ENCODE peak calls at places on chromosome 13, in seven cellular contexts. C, N, O, Z, S, F and V are unnamed samples.

GRCh38 chr13:100234006-100234405 is 145.1 kb downstream of the PCCA start:
- DNase-seq in C (no peak), N (peak; percentile 52), O (no peak), Z (no peak), S (no peak), F (no peak), V (no peak)

GRCh38 chr13:25701304-25701703 is 329.5 kb downstream of the ATP8A2 start:
- DNase-seq in C (no peak), N (no peak), O (no peak), Z (no peak), S (no peak), F (no peak), V (no peak)

GRCh38 chr13:74132768-74133656 is 1.2 kb downstream of the KLF12 start:
- DNase-seq in C (peak; percentile 51), N (peak; percentile 53), O (peak; percentile 24), Z (no peak), S (no peak), F (no peak), V (peak; percentile 52)

GRCh38 chr13:105196052-105196451 is 1339.4 kb downstream of the EFNB2 start:
- DNase-seq in C (no peak), N (no peak), O (no peak), Z (peak; percentile 94), S (no peak), F (peak; percentile 35), V (no peak)

GRCh38 chr13:99237981-99238662 is 20.1 kb downstream of the GPR18 start:
- DNase-seq in C (no peak), N (no peak), O (peak; percentile 55), Z (no peak), S (no peak), F (no peak), V (no peak)

GRCh38 chr13:43444085-43444484 is 342.7 kb downstream of the ENOX1 start:
- DNase-seq in C (no peak), N (no peak), O (no peak), Z (no peak), S (no peak), F (no peak), V (no peak)

GRCh38 chr13:40127476-40127875 is 472.0 kb downstream of the COG6 start:
- DNase-seq in C (no peak), N (no peak), O (no peak), Z (no peak), S (no peak), F (no peak), V (no peak)

GRCh38 chr13:101989798-101990350 is 412.0 kb downstream of the FGF14 start:
- DNase-seq in C (no peak), N (no peak), O (no peak), Z (no peak), S (no peak), F (no peak), V (no peak)

GRCh38 chr13:99996177-99996705 is 14.7 kb downstream of the ZIC2 start:
- DNase-seq in C (no peak), N (no peak), O (no peak), Z (no peak), S (no peak), F (no peak), V (no peak)

GRCh38 chr13:25587581-25587980 is 215.8 kb downstream of the ATP8A2 start:
- DNase-seq in C (no peak), N (no peak), O (no peak), Z (no peak), S (no peak), F (no peak), V (no peak)

GRCh38 chr13:51223284-51224270 is 1.4 kb downstream of the FAM124A start:
- DNase-seq in C (no peak), N (peak; percentile 5), O (no peak), Z (no peak), S (no peak), F (no peak), V (no peak)

GRCh38 chr13:101417501-101417900 is 1.2 kb upstream of the NALCN start:
- DNase-seq in C (no peak), N (no peak), O (no peak), Z (no peak), S (no peak), F (no peak), V (no peak)

GRCh38 chr13:48942131-48942530 is 33.6 kb upstream of the FNDC3A start:
- DNase-seq in C (no peak), N (peak; percentile 51), O (no peak), Z (peak; percentile 36), S (no peak), F (no peak), V (no peak)

GRCh38 chr13:29022968-29023367 is 202.8 kb downstream of the MTUS2 start:
- DNase-seq in C (no peak), N (no peak), O (no peak), Z (no peak), S (no peak), F (no peak), V (no peak)

GRCh38 chr13:50358221-50358620 is 343.0 kb downstream of the KCNRG start:
- DNase-seq in C (no peak), N (peak; percentile 34), O (no peak), Z (peak; percentile 6), S (no peak), F (no peak), V (no peak)

GRCh38 chr13:27137759-27138158 is 33.9 kb downstream of the USP12 start:
- DNase-seq in C (peak; percentile 36), N (no peak), O (no peak), Z (no peak), S (no peak), F (no peak), V (no peak)

GRCh38 chr13:41488124-41488523 is 30.8 kb downstream of the RGCC start:
- DNase-seq in C (no peak), N (no peak), O (no peak), Z (no peak), S (no peak), F (no peak), V (no peak)

GRCh38 chr13:30676672-30677071 is 58.7 kb upstream of the ALOX5AP start:
- DNase-seq in C (no peak), N (peak; percentile 65), O (no peak), Z (no peak), S (no peak), F (no peak), V (no peak)

GRCh38 chr13:75839418-75839817 is 203.3 kb downstream of the LMO7 start:
- DNase-seq in C (no peak), N (no peak), O (no peak), Z (no peak), S (no peak), F (no peak), V (no peak)

GRCh38 chr13:99725644-99726043 is 224.4 kb downstream of the TM9SF2 start:
- DNase-seq in C (no peak), N (no peak), O (no peak), Z (no peak), S (no peak), F (no peak), V (no peak)

GRCh38 chr13:109756778-109757177 is 29.6 kb downstream of the IRS2 start:
- DNase-seq in C (no peak), N (no peak), O (no peak), Z (no peak), S (no peak), F (no peak), V (no peak)

GRCh38 chr13:37621811-37622361 is 23.3 kb upstream of the POSTN start:
- DNase-seq in C (no peak), N (no peak), O (no peak), Z (no peak), S (no peak), F (no peak), V (no peak)

GRCh38 chr13:21557995-21558394 is 46.0 kb downstream of the MICU2 start:
- DNase-seq in C (no peak), N (peak; percentile 24), O (no peak), Z (peak; percentile 34), S (no peak), F (peak; percentile 44), V (no peak)

GRCh38 chr13:40613192-40613818 is 53.1 kb downstream of the FOXO1 start:
- DNase-seq in C (no peak), N (peak; percentile 57), O (peak; percentile 54), Z (no peak), S (no peak), F (no peak), V (no peak)

GRCh38 chr13:111361046-111361872 is 40.8 kb downstream of the TEX29 start:
- DNase-seq in C (no peak), N (no peak), O (no peak), Z (no peak), S (no peak), F (no peak), V (no peak)

GRCh38 chr13:22357132-22357531 is 686.3 kb downstream of the FGF9 start:
- DNase-seq in C (no peak), N (no peak), O (no peak), Z (no peak), S (no peak), F (no peak), V (no peak)

GRCh38 chr13:60583196-60583908 is 186.3 kb downstream of the TDRD3 start:
- DNase-seq in C (no peak), N (no peak), O (no peak), Z (peak; percentile 41), S (no peak), F (peak; percentile 57), V (no peak)

GRCh38 chr13:101916108-101916757 is 463.8 kb downstream of the ITGBL1 start:
- DNase-seq in C (peak; percentile 68), N (peak; percentile 11), O (no peak), Z (peak; percentile 4), S (no peak), F (peak; percentile 61), V (no peak)

GRCh38 chr13:43964698-43965097 is 85.0 kb downstream of the LACC1 start:
- DNase-seq in C (no peak), N (no peak), O (no peak), Z (no peak), S (no peak), F (no peak), V (no peak)

GRCh38 chr13:34657716-34658115 is 284.4 kb upstream of the NBEA start:
- DNase-seq in C (no peak), N (no peak), O (no peak), Z (peak; percentile 5), S (no peak), F (no peak), V (no peak)

GRCh38 chr13:98843482-98843877 is 91.0 kb upstream of the SLC15A1 start:
- DNase-seq in C (no peak), N (no peak), O (no peak), Z (no peak), S (no peak), F (no peak), V (no peak)

GRCh38 chr13:51950722-51951121 is 60.5 kb downstream of the ATP7B start:
- DNase-seq in C (no peak), N (peak; percentile 84), O (no peak), Z (no peak), S (no peak), F (no peak), V (no peak)

GRCh38 chr13:30025351-30025750 is 174.9 kb upstream of the UBL3 start:
- DNase-seq in C (no peak), N (no peak), O (no peak), Z (no peak), S (no peak), F (no peak), V (no peak)

GRCh38 chr13:107205318-107206112 is 637.6 kb upstream of the ARGLU1 start:
- DNase-seq in C (peak; percentile 71), N (peak; percentile 81), O (peak; percentile 50), Z (peak; percentile 64), S (no peak), F (peak; percentile 76), V (peak; percentile 66)

GRCh38 chr13:29140277-29140676 is 320.1 kb downstream of the MTUS2 start:
- DNase-seq in C (no peak), N (peak; percentile 1), O (no peak), Z (no peak), S (peak; percentile 47), F (peak; percentile 23), V (no peak)

GRCh38 chr13:28099396-28100148 is 804 bp downstream of the FLT3 start:
- DNase-seq in C (no peak), N (no peak), O (no peak), Z (no peak), S (no peak), F (peak; percentile 35), V (no peak)

GRCh38 chr13:97125051-97125809 is 96.9 kb upstream of the MBNL2 start:
- DNase-seq in C (peak; percentile 33), N (peak; percentile 56), O (no peak), Z (peak; percentile 77), S (no peak), F (peak; percentile 35), V (no peak)

GRCh38 chr13:113802090-113802531 is 43.1 kb downstream of the TMEM255B start:
- DNase-seq in C (peak; percentile 77), N (peak; percentile 47), O (no peak), Z (peak; percentile 54), S (no peak), F (peak; percentile 90), V (peak; percentile 54)